ENCODE peak calls at places on chromosomes 7 and 10, in six cellular contexts. H is HEK293T, K is IMR-90, O is K562, X is GM12878, C is HepG2. Z is an unnamed sample.

GRCh38 chr7:129607471-129608120 is 3.9 kb upstream of the NRF1 start:
- DNase-seq in H (peak; percentile 63), C (no peak), K (no peak), O (peak; percentile 84), X (no peak), Z (peak; percentile 78)

GRCh38 chr7:42699415-42700178 is 212.3 kb downstream of the C7orf25 start:
- DNase-seq in K (no peak), H (no peak), C (no peak), X (no peak), O (no peak), Z (no peak)

GRCh38 chr7:158544708-158545107 is 42.9 kb downstream of the PTPRN2 start:
- DNase-seq in K (no peak), X (no peak), O (no peak), C (no peak), H (no peak), Z (no peak)

GRCh38 chr10:121662945-121663917 is 65.0 kb upstream of the FGFR2 start:
- DNase-seq in O (peak; percentile 35), X (no peak), H (peak; percentile 79), K (no peak), C (no peak), Z (peak; percentile 25)

GRCh38 chr10:123597676-123598075 is 68.5 kb upstream of the GPR26 start:
- DNase-seq in K (no peak), O (no peak), H (no peak), C (no peak), X (no peak), Z (no peak)

GRCh38 chr10:132974886-132975881 is 32.8 kb upstream of the CFAP46 start:
- DNase-seq in C (no peak), K (no peak), X (no peak), O (no peak), H (no peak), Z (no peak)

GRCh38 chr7:93115796-93116195 is 2.0 kb downstream of the SAMD9 start:
- DNase-seq in O (peak; percentile 13), C (no peak), K (peak; percentile 75), X (no peak), H (no peak), Z (peak; percentile 44)

GRCh38 chr10:132961-133898 is 2.0 kb upstream of the ZMYND11 start:
- DNase-seq in X (no peak), C (peak; percentile 80), O (no peak), H (no peak), K (peak; percentile 74), Z (no peak)

GRCh38 chr7:50552139-50552538 is 13.1 kb downstream of the DDC start:
- DNase-seq in X (no peak), K (no peak), C (peak; percentile 55), H (no peak), O (no peak), Z (no peak)

GRCh38 chr10:119377905-119378736 is 164.4 kb downstream of the RGS10 start:
- DNase-seq in K (no peak), O (no peak), C (no peak), X (no peak), H (no peak), Z (no peak)

GRCh38 chr10:90857635-90858488 is at the start of gene HTR7:
- DNase-seq in K (peak; percentile 33), H (peak; percentile 77), C (peak; percentile 16), O (peak; percentile 74), X (no peak), Z (peak; percentile 46)

GRCh38 chr7:78542981-78543380 is 744.4 kb downstream of the PHTF2 start:
- DNase-seq in C (no peak), X (no peak), H (no peak), K (no peak), O (no peak), Z (no peak)

GRCh38 chr7:29892231-29892630 is 85.9 kb downstream of the WIPF3 start:
- DNase-seq in H (no peak), X (no peak), K (no peak), C (no peak), O (peak; percentile 47), Z (no peak)

GRCh38 chr7:98617051-98617959 is at the start of gene NPTX2:
- DNase-seq in K (no peak), C (no peak), X (no peak), O (no peak), H (peak; percentile 86), Z (no peak)

GRCh38 chr7:4929005-4929404 is 30.0 kb downstream of the MMD2 start:
- DNase-seq in K (no peak), H (no peak), O (no peak), X (no peak), C (no peak), Z (no peak)

GRCh38 chr10:110069502-110069982 is 61.8 kb downstream of the ADD3 start:
- DNase-seq in C (no peak), O (no peak), K (no peak), X (no peak), H (no peak), Z (no peak)

GRCh38 chr10:17061418-17061817 is 68.2 kb downstream of the CUBN start:
- DNase-seq in X (no peak), C (no peak), K (peak; percentile 49), O (no peak), H (no peak), Z (no peak)

GRCh38 chr7:148107741-148108140 is 482.8 kb upstream of the C7orf33 start:
- DNase-seq in K (no peak), C (no peak), H (no peak), X (no peak), O (no peak), Z (no peak)

GRCh38 chr10:63210611-63211196 is 77.6 kb downstream of the NRBF2 start:
- DNase-seq in K (peak; percentile 54), X (no peak), O (no peak), H (no peak), C (no peak), Z (no peak)

GRCh38 chr7:149330914-149331567 is 69.0 kb downstream of the ZNF783 start:
- DNase-seq in X (no peak), K (no peak), H (no peak), O (peak; percentile 17), C (peak; percentile 18), Z (peak; percentile 19)

GRCh38 chr10:76675951-76676587 is 961.5 kb downstream of the KCNMA1 start:
- DNase-seq in O (no peak), C (no peak), H (no peak), K (no peak), X (no peak), Z (no peak)

GRCh38 chr7:37234928-37235327 is 213.7 kb downstream of the ELMO1 start:
- DNase-seq in H (peak; percentile 25), C (peak; percentile 6), K (no peak), O (no peak), X (no peak), Z (peak; percentile 48)

GRCh38 chr10:43137971-43138756 is at the start of gene CSGALNACT2:
- DNase-seq in K (peak; percentile 86), O (peak; percentile 89), X (no peak), H (peak; percentile 80), C (peak; percentile 59), Z (peak; percentile 82)

GRCh38 chr7:121774563-121774962 is 98.4 kb upstream of the PTPRZ1 start:
- DNase-seq in O (no peak), K (no peak), X (no peak), H (no peak), C (no peak), Z (no peak)
- TF ChIP-seq BHLHE40 in O (no peak), K (no peak), X (no peak), H (no peak), C (no peak), Z (no peak)

DNA sequence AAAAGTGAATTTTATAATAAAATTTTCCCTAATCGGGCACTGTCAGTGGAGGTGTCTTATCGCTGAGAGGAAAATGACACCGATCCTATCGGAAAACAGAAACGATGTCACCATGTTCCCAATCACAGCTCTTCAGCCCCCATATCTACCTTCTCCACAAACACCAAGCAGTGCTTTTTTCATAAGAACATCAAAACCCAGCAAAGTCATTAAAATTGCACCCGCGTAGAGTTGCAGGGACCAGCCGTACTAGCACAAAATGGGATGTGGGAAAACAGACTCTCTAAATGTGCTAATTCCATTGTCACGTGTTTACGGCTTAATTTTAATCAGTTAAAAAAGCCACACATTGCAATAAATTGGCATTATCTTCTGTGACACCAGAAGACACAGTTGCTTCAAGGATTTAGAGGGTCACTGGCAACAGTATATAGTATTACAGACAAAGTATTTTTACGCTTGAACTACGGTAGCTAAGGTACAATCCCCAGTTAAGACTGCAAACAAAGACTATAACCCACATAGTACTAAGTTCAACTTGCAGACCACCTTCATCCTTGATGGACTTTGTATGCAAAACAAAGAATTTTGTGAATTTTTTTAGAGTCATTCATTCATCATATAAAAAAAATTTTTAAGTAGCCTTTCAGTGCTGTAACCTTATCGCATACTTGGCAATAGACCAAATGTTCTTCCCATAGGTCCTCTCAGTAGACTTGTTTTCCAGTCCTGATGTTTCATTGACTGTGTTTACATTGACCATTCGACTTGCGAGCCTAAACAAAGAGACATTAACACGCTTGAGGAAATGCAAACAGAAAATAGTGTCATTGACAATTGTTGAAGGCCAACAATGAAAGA is 116.0 kb downstream of the VTI1A start:
- DNase-seq in O (no peak), X (no peak), H (peak; percentile 16), K (peak; percentile 43), C (peak; percentile 97), Z (peak; percentile 53)
- TF ChIP-seq BHLHE40 in O (no peak), X (no peak), H (no peak), K (no peak), C (peak; percentile 44), Z (no peak)

GRCh38 chr7:95577137-95577536 is 19.2 kb downstream of the PDK4 start:
- DNase-seq in O (no peak), X (no peak), H (no peak), C (no peak), K (no peak), Z (peak; percentile 6)
- TF ChIP-seq BHLHE40 in O (no peak), X (no peak), H (no peak), C (no peak), K (no peak), Z (no peak)

GRCh38 chr10:9097991-9098306 is 1043.5 kb downstream of the GATA3 start:
- DNase-seq in X (no peak), O (no peak), C (no peak), K (no peak), H (no peak), Z (no peak)

GRCh38 chr10:9096288-9096687 is 1041.8 kb downstream of the GATA3 start:
- DNase-seq in X (no peak), H (no peak), C (no peak), O (no peak), K (no peak), Z (no peak)

GRCh38 chr10:9102026-9102425 is 1047.5 kb downstream of the GATA3 start:
- DNase-seq in O (no peak), X (no peak), K (no peak), H (no peak), C (no peak), Z (no peak)

GRCh38 chr10:9091515-9092093 is 1037.1 kb downstream of the GATA3 start:
- DNase-seq in C (no peak), X (no peak), O (no peak), K (no peak), H (no peak), Z (no peak)

DNA sequence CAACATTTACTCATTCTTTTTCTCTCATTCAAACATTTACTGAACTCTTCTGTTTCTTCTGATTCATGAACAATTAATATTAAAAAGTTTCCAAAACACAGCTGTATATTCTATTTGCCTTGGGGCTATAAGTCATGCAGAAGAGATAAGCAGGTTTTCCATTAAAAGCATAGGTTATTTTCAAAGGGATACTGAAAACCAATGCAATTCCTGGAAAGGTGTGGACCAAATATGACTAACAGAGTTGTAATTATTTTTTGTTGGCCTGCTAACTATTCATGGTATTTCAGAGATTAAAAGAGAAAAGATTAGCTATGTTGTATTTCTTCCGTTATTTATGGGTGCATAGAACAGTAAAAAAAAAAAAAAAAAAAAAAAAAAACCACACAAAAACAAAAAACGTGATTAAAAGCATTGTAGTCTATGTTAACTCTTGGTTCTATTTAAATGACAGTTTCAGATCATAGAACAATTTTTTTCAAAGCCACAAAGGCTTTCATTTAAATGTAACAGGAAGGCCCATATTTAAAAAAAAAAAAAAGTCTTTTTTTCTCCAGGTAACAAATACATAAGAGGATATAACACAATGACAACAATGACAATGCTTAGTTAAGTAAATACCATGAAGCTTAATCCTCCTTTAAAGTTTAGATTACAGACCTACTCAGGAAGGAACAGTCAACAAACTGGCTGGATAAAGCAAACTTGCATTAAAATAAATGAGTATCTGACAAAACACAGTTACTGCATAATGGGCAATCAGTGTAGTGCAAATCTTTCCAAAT is 1042.9 kb downstream of the GATA3 start:
- DNase-seq in H (no peak), K (no peak), O (no peak), X (no peak), C (no peak), Z (no peak)
- TF ChIP-seq BHLHE40 in H (no peak), K (no peak), O (no peak), X (no peak), C (no peak), Z (no peak)

Z was measured in A549.